ENCODE peak calls at places on chromosomes 1 and 21, in nine cellular contexts. C is PC-3, A is Peyer's patch, W is cardiac muscle cell, L is spleen, P is body of pancreas, D is A673, V is fibroblast of lung, J is pancreas. O is an unnamed sample.

GRCh38 chr1:167864392-167864992 is 49.4 kb downstream of the ADCY10 start:
- DNase-seq in A (no peak), C (no peak), V (peak; percentile 9), W (no peak), P (no peak), L (no peak), J (no peak), D (no peak), O (no peak)

GRCh38 chr1:11940260-11940921 is 5.9 kb downstream of the PLOD1 start:
- DNase-seq in C (no peak), J (no peak), L (no peak), D (no peak), A (no peak), P (peak; percentile 21), W (peak; percentile 19), V (peak; percentile 31), O (peak; percentile 91)

GRCh38 chr1:94961994-94962744 is 35.3 kb upstream of the CNN3 start:
- DNase-seq in W (no peak), V (no peak), A (no peak), C (no peak), J (no peak), P (no peak), D (no peak), L (no peak), O (no peak)

GRCh38 chr1:25568090-25568833 is 24.9 kb downstream of the LDLRAP1 start:
- DNase-seq in W (peak; percentile 70), V (peak; percentile 71), C (peak; percentile 96), J (no peak), D (no peak), P (no peak), A (no peak), L (no peak), O (peak; percentile 83)

GRCh38 chr1:209800984-209801834 is 4.7 kb downstream of the IRF6 start:
- DNase-seq in D (no peak), W (no peak), L (no peak), V (no peak), C (no peak), J (no peak), P (no peak), A (no peak), O (peak; percentile 67)

GRCh38 chr1:178418284-178418955 is 78.3 kb downstream of the CLEC20A start:
- DNase-seq in J (no peak), A (no peak), D (no peak), W (no peak), V (no peak), C (no peak), L (no peak), P (no peak), O (no peak)

GRCh38 chr21:39854572-39854971 is 12.7 kb upstream of the PCP4 start:
- DNase-seq in D (no peak), A (no peak), J (no peak), C (no peak), L (no peak), P (no peak), W (no peak), V (no peak), O (no peak)

GRCh38 chr1:10693497-10694273 is 102.8 kb downstream of the CASZ1 start:
- DNase-seq in D (peak; percentile 44), V (no peak), L (peak; percentile 89), A (peak; percentile 66), W (no peak), P (peak; percentile 55), J (no peak), C (peak; percentile 22), O (no peak)

GRCh38 chr1:205354259-205354904 is 2.3 kb downstream of the KLHDC8A start:
- DNase-seq in A (peak; percentile 70), W (peak; percentile 84), V (peak; percentile 80), D (peak; percentile 81), L (no peak), P (peak; percentile 79), J (peak; percentile 57), C (peak; percentile 84), O (peak; percentile 72)

GRCh38 chr21:15522148-15522547 is 207.6 kb upstream of the USP25 start:
- DNase-seq in C (no peak), W (no peak), D (no peak), J (no peak), V (no peak), L (no peak), P (no peak), A (no peak), O (no peak)

GRCh38 chr1:14733779-14734140 is 135.3 kb downstream of the KAZN start:
- DNase-seq in L (no peak), P (no peak), J (no peak), C (no peak), A (no peak), W (no peak), D (no peak), V (no peak), O (no peak)

GRCh38 chr21:36260030-36260787 is 59.8 kb upstream of the MORC3 start:
- DNase-seq in A (peak; percentile 54), P (peak; percentile 74), D (peak; percentile 77), J (peak; percentile 42), V (peak; percentile 85), C (peak; percentile 86), L (no peak), W (peak; percentile 81), O (no peak)

GRCh38 chr1:36109041-36109679 is 15.9 kb downstream of the COL8A2 start:
- DNase-seq in V (peak; percentile 25), C (peak; percentile 73), J (no peak), P (no peak), D (no peak), A (peak; percentile 35), W (peak; percentile 80), L (no peak), O (no peak)

GRCh38 chr1:182299728-182300581 is 91.6 kb downstream of the GLUL start:
- DNase-seq in D (peak; percentile 54), L (peak; percentile 75), A (no peak), C (no peak), V (peak; percentile 36), J (peak; percentile 60), P (peak; percentile 71), W (peak; percentile 73), O (peak; percentile 76)

GRCh38 chr1:152777510-152778137 is 2.7 kb downstream of the LCE1F start:
- DNase-seq in W (no peak), D (peak; percentile 42), A (no peak), P (no peak), C (peak; percentile 60), V (no peak), J (no peak), L (no peak), O (no peak)

GRCh38 chr1:115976900-115977480 is 677 bp downstream of the SLC22A15 start:
- DNase-seq in W (peak; percentile 9), C (peak; percentile 19), V (peak; percentile 3), D (no peak), J (no peak), P (no peak), A (no peak), L (peak; percentile 72), O (no peak)

GRCh38 chr1:154877370-154877974 is 7.4 kb upstream of the KCNN3 start:
- DNase-seq in C (peak; percentile 51), W (peak; percentile 32), P (peak; percentile 87), V (no peak), D (no peak), L (no peak), J (peak; percentile 61), A (no peak), O (peak; percentile 42)

GRCh38 chr1:63949965-63950364 is 176.1 kb downstream of the ROR1 start:
- DNase-seq in C (no peak), A (no peak), V (peak; percentile 61), D (no peak), W (peak; percentile 63), L (no peak), J (no peak), P (no peak), O (peak; percentile 69)

GRCh38 chr1:67390041-67390887 is 39.9 kb downstream of the SERBP1 start:
- DNase-seq in C (peak; percentile 35), V (no peak), W (peak; percentile 50), L (no peak), J (no peak), D (peak; percentile 49), A (no peak), P (no peak), O (no peak)

GRCh38 chr1:152436593-152437338 is 22.7 kb upstream of the CRNN start:
- DNase-seq in C (peak; percentile 36), V (no peak), W (peak; percentile 10), L (no peak), P (no peak), D (no peak), J (no peak), A (no peak), O (no peak)

GRCh38 chr1:115192200-115192767 is 103.0 kb upstream of the TSPAN2 start:
- DNase-seq in P (no peak), A (no peak), D (no peak), W (no peak), C (no peak), L (no peak), V (no peak), J (no peak), O (no peak)

GRCh38 chr1:173267453-173267945 is 60.4 kb upstream of the TNFSF4 start:
- DNase-seq in L (no peak), P (no peak), J (no peak), W (peak; percentile 38), A (no peak), V (peak; percentile 53), D (peak; percentile 12), C (peak; percentile 95), O (no peak)

GRCh38 chr1:237961710-237962109 is 71.0 kb upstream of the ZP4 start:
- DNase-seq in J (no peak), L (no peak), A (no peak), P (no peak), D (no peak), C (no peak), W (no peak), V (no peak), O (no peak)

GRCh38 chr1:202644219-202645096 is 65.8 kb downstream of the SYT2 start:
- DNase-seq in P (no peak), A (no peak), J (no peak), D (no peak), C (no peak), V (no peak), W (no peak), L (no peak), O (no peak)
- H3K4me3 ChIP-seq in P (no peak overlapping the region), A (no peak overlapping the region), J (no peak overlapping the region), D (no peak overlapping the region), C (no peak overlapping the region), V (no peak overlapping the region), W (peak overlapping the region; percentile 18), L (no peak overlapping the region), O (no peak overlapping the region)

GRCh38 chr1:160622885-160623633 is 23.8 kb downstream of the SLAMF1 start:
- DNase-seq in J (no peak), L (no peak), D (no peak), P (no peak), V (no peak), C (no peak), W (no peak), A (no peak), O (no peak)
- H3K4me1 ChIP-seq in J (no peaks in the 10 kb centered on the region), L (peaks cover 97% of the 10 kb centered on the region), D (no peaks in the 10 kb centered on the region), P (no peaks in the 10 kb centered on the region), V (no peaks in the 10 kb centered on the region), C (no peaks in the 10 kb centered on the region), W (no peaks in the 10 kb centered on the region), A (no peaks in the 10 kb centered on the region), O (no peaks in the 10 kb centered on the region)

GRCh38 chr1:110112143-110112542 is at the start of gene UBL4B:
- DNase-seq in A (no peak), W (no peak), L (no peak), J (no peak), P (no peak), D (no peak), V (no peak), C (no peak), O (no peak)
- H3K27me3 ChIP-seq in A (no peaks in the 10 kb centered on the region), W (peaks cover 8% of the 10 kb centered on the region), L (peaks cover 37% of the 10 kb centered on the region), J (no peaks in the 10 kb centered on the region), P (no peaks in the 10 kb centered on the region), D (peaks cover 92% of the 10 kb centered on the region), V (peaks cover 33% of the 10 kb centered on the region), C (peaks cover 60% of the 10 kb centered on the region), O (no peaks in the 10 kb centered on the region)

GRCh38 chr1:181101581-181102226 is 13.2 kb downstream of the IER5 start:
- DNase-seq in P (no peak), L (no peak), J (no peak), D (peak; percentile 94), A (no peak), V (peak; percentile 63), W (peak; percentile 75), C (peak; percentile 52), O (no peak)
- H3K4me3 ChIP-seq in P (no peak overlapping the region), L (no peak overlapping the region), J (no peak overlapping the region), D (peak overlapping the region; percentile 22), A (no peak overlapping the region), V (no peak overlapping the region), W (no peak overlapping the region), C (peak overlapping the region; percentile 35), O (no peak overlapping the region)

O was measured in sigmoid colon.